ENCODE peak calls at places on chromosomes 2 and 18, in ten cellular contexts. U is GM13976; L is activated CD4-positive, alpha-beta T cell treated with anti-CD3 and anti-CD28 coated beads, Interleukin-2, amount 10 ng/mL, durations not matched to agents 7 days and 5 days; M is omental fat pad; J is HFFc6; D is T-helper 1 cell; H is midbrain; O is AG08395; Q is activated CD8-positive, alpha-beta memory T cell treated with anti-CD3 and anti-CD28 coated beads for 24 hours; T is A549. Z is an unnamed sample.

GRCh38 chr18:72091369-72091768 is 452.8 kb downstream of the CBLN2 start:
- DNase-seq in U (no peak), L (no peak), M (no peak), J (no peak), D (no peak), H (no peak), O (no peak), Q (no peak), T (no peak), Z (no peak)

GRCh38 chr2:231197741-231198290 is 615 bp upstream of the ARMC9 start:
- DNase-seq in U (no peak), L (no peak), M (no peak), J (no peak), D (no peak), H (no peak), O (no peak), Q (no peak), T (no peak), Z (no peak)

GRCh38 chr2:205800804-205801203 is 118.5 kb downstream of the NRP2 start:
- DNase-seq in U (no peak), L (no peak), M (no peak), J (peak), D (no peak), H (no peak), O (no peak), Q (no peak), T (peak), Z (no peak)

GRCh38 chr2:218856168-218856895 is 3.3 kb upstream of the WNT6 start:
- DNase-seq in U (no peak), L (no peak), M (no peak), J (no peak), D (no peak), H (no peak), O (no peak), Q (no peak), T (no peak), Z (no peak)

GRCh38 chr18:48201952-48202898 is 207.0 kb downstream of the ZBTB7C start:
- DNase-seq in U (no peak), L (no peak), M (no peak), J (no peak), D (no peak), H (no peak), O (no peak), Q (no peak), T (no peak), Z (no peak)

GRCh38 chr2:240919161-240919781 is 13.1 kb downstream of the CROCC2 start:
- DNase-seq in U (no peak), L (no peak), M (peak), J (no peak), D (peak), H (no peak), O (no peak), Q (no peak), T (no peak), Z (no peak)

GRCh38 chr18:1544016-1544415 is 639.3 kb downstream of the ADCYAP1 start:
- DNase-seq in U (no peak), L (no peak), M (no peak), J (no peak), D (no peak), H (no peak), O (no peak), Q (no peak), T (no peak), Z (no peak)

GRCh38 chr2:236369606-236370005 is 105.4 kb upstream of the ASB18 start:
- DNase-seq in U (no peak), L (no peak), M (no peak), J (no peak), D (no peak), H (peak), O (no peak), Q (no peak), T (no peak), Z (no peak)

GRCh38 chr2:203330434-203330833 is 2.2 kb downstream of the ABI2 start:
- DNase-seq in U (no peak), L (no peak), M (no peak), J (peak), D (no peak), H (no peak), O (peak), Q (no peak), T (no peak), Z (no peak)

GRCh38 chr2:50535256-50535655 is 496.7 kb downstream of the NRXN1 start:
- DNase-seq in U (no peak), L (no peak), M (no peak), J (no peak), D (no peak), H (no peak), O (no peak), Q (no peak), T (no peak), Z (no peak)

GRCh38 chr2:186771395-186771794 is 77.5 kb downstream of the FAM171B start:
- DNase-seq in U (no peak), L (no peak), M (no peak), J (peak), D (no peak), H (no peak), O (no peak), Q (no peak), T (peak), Z (no peak)

GRCh38 chr2:44793322-44793870 is 148.1 kb upstream of the SIX3 start:
- DNase-seq in U (no peak), L (no peak), M (no peak), J (peak), D (no peak), H (no peak), O (no peak), Q (no peak), T (peak), Z (no peak)

GRCh38 chr2:134410006-134410405 is 156.1 kb downstream of the MGAT5 start:
- DNase-seq in U (no peak), L (no peak), M (no peak), J (no peak), D (no peak), H (no peak), O (no peak), Q (no peak), T (no peak), Z (no peak)

GRCh38 chr2:70697603-70698383 is 70.2 kb downstream of the ADD2 start:
- DNase-seq in U (no peak), L (no peak), M (no peak), J (no peak), D (no peak), H (no peak), O (no peak), Q (peak), T (no peak), Z (no peak)

GRCh38 chr2:100826494-100826893 is 6.6 kb downstream of the NPAS2 start:
- DNase-seq in U (no peak), L (no peak), M (no peak), J (no peak), D (no peak), H (no peak), O (no peak), Q (no peak), T (no peak), Z (no peak)

GRCh38 chr2:219656523-219656922 is 29.1 kb downstream of the SLC4A3 start:
- DNase-seq in U (no peak), L (no peak), M (no peak), J (peak), D (no peak), H (no peak), O (no peak), Q (no peak), T (no peak), Z (no peak)

GRCh38 chr18:5132987-5133386 is 64.1 kb downstream of the AKAIN1 start:
- DNase-seq in U (no peak), L (no peak), M (no peak), J (no peak), D (no peak), H (no peak), O (no peak), Q (no peak), T (no peak), Z (no peak)

GRCh38 chr18:37698508-37699035 is 133.0 kb upstream of the CELF4 start:
- DNase-seq in U (no peak), L (no peak), M (no peak), J (no peak), D (no peak), H (no peak), O (no peak), Q (no peak), T (no peak), Z (no peak)

GRCh38 chr18:35525795-35526475 is 28.2 kb upstream of the INO80C start:
- DNase-seq in U (no peak), L (no peak), M (no peak), J (no peak), D (no peak), H (no peak), O (no peak), Q (no peak), T (no peak), Z (no peak)

GRCh38 chr2:11342561-11343343 is 1.7 kb downstream of the ROCK2 start:
- DNase-seq in U (no peak), L (no peak), M (no peak), J (peak), D (no peak), H (no peak), O (peak), Q (no peak), T (peak), Z (no peak)

GRCh38 chr2:147703171-147703570 is 141.7 kb upstream of the ACVR2A start:
- DNase-seq in U (no peak), L (no peak), M (no peak), J (no peak), D (no peak), H (no peak), O (no peak), Q (no peak), T (no peak), Z (no peak)

GRCh38 chr2:219122197-219122965 is 38.2 kb downstream of the NHEJ1 start:
- DNase-seq in U (no peak), L (no peak), M (no peak), J (no peak), D (no peak), H (no peak), O (no peak), Q (no peak), T (no peak), Z (no peak)

GRCh38 chr2:46715541-46715940 is 200.1 kb downstream of the MCFD2 start:
- DNase-seq in U (no peak), L (no peak), M (no peak), J (no peak), D (no peak), H (no peak), O (no peak), Q (no peak), T (no peak), Z (no peak)

GRCh38 chr2:136381722-136382633 is 264.0 kb upstream of the CXCR4 start:
- DNase-seq in U (peak), L (peak), M (no peak), J (no peak), D (peak), H (no peak), O (no peak), Q (peak), T (no peak), Z (peak)